ENCODE peak calls at places on chromosomes 4 and X, in nine cellular contexts. R is tibial nerve; W is stomach; X is heart left ventricle; Y is Panc1; O is OCI-LY7; N is heart right ventricle; V is AG04450; B is CD8-positive, alpha-beta T cell. T is an unnamed sample.

GRCh38 chrX:15816886-15817285 is 26.6 kb downstream of the ZRSR2 start:
- DNase-seq in R (no peak), W (no peak), X (no peak), Y (no peak), O (no peak), N (no peak), V (no peak), B (peak), T (no peak)

GRCh38 chr4:88382621-88383020 is 4.0 kb downstream of the HERC6 start:
- DNase-seq in R (no peak), W (no peak), X (no peak), Y (no peak), O (no peak), N (no peak), V (no peak), B (no peak), T (no peak)

GRCh38 chrX:151019837-151020236 is 36.7 kb downstream of the HMGB3 start:
- DNase-seq in R (no peak), W (no peak), X (no peak), Y (no peak), O (no peak), N (no peak), V (peak), B (no peak), T (no peak)

GRCh38 chrX:103774070-103774642 is 2.5 kb upstream of the PLP1 start:
- DNase-seq in R (no peak), W (no peak), X (no peak), Y (no peak), O (peak), N (no peak), V (no peak), B (no peak), T (peak)

GRCh38 chr4:52714597-52715254 is 36.5 kb downstream of the ERVMER34-1 start:
- DNase-seq in R (no peak), W (no peak), X (no peak), Y (no peak), O (peak), N (no peak), V (no peak), B (no peak), T (no peak)

GRCh38 chrX:137432609-137433008 is 133.3 kb upstream of the ZIC3 start:
- DNase-seq in R (no peak), W (no peak), X (no peak), Y (peak), O (peak), N (no peak), V (no peak), B (no peak), T (no peak)

GRCh38 chr4:56752985-56753384 is 68.5 kb downstream of the SPINK2 start:
- DNase-seq in R (no peak), W (no peak), X (no peak), Y (no peak), O (no peak), N (no peak), V (no peak), B (no peak), T (peak)

GRCh38 chrX:142938793-142939192 is 86.9 kb upstream of the SPANXN4 start:
- DNase-seq in R (no peak), W (no peak), X (no peak), Y (no peak), O (no peak), N (no peak), V (no peak), B (no peak), T (no peak)

GRCh38 chr4:77877771-77878170 is 15.1 kb downstream of the MRPL1 start:
- DNase-seq in R (no peak), W (no peak), X (no peak), Y (no peak), O (no peak), N (no peak), V (no peak), B (no peak), T (no peak)

GRCh38 chr4:138542191-138542771 is 300.1 kb upstream of the SLC7A11 start:
- DNase-seq in R (no peak), W (no peak), X (no peak), Y (no peak), O (no peak), N (no peak), V (no peak), B (no peak), T (no peak)

GRCh38 chr4:101232074-101232776 is 115.1 kb downstream of the PPP3CA start:
- DNase-seq in R (no peak), W (no peak), X (no peak), Y (no peak), O (no peak), N (peak), V (no peak), B (no peak), T (no peak)

GRCh38 chr4:173735585-173735984 is 205.6 kb upstream of the HAND2 start:
- DNase-seq in R (no peak), W (no peak), X (no peak), Y (no peak), O (no peak), N (no peak), V (no peak), B (no peak), T (no peak)

GRCh38 chr4:185534850-185535761 is at the start of gene PDLIM3:
- DNase-seq in R (no peak), W (peak), X (peak), Y (no peak), O (no peak), N (peak), V (no peak), B (no peak), T (peak)

GRCh38 chr4:128247906-128248305 is 39.7 kb downstream of the PGRMC2 start:
- DNase-seq in R (no peak), W (no peak), X (no peak), Y (no peak), O (no peak), N (no peak), V (no peak), B (no peak), T (no peak)

GRCh38 chrX:40104649-40105015 is 6.9 kb upstream of the BCOR start:
- DNase-seq in R (no peak), W (peak), X (peak), Y (no peak), O (peak), N (peak), V (no peak), B (no peak), T (peak)
- H3K4me3 ChIP-seq in R (peak), W (peak), X (peak), Y (peak), O (peak), N (peak), V (peak), B (peak), T (no peak)

DNA sequence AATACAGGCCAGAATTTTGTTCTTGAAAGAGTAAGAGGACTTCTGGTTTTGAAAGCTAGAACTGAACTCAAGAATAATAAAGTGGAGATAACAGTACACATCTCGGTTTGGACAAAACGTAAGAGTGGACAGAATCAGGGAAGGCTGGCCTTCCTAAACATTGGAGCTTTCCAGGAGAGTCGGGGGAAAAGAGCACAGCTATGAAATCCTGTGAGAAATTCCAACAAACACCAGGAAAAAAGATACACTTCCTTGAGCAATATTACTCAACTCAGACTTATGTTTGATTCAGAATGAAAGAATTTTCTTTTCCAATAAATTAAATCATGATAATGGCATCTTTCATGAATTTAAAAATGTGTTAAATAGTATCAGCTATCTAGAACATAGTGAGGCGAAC is 1.1 kb downstream of the CTSO start:
- DNase-seq in R (no peak), W (no peak), X (no peak), Y (no peak), O (no peak), N (no peak), V (no peak), B (no peak), T (no peak)
- H3K27ac ChIP-seq in R (peak), W (peak), X (peak), Y (no peak), O (no peak), N (peak), V (peak), B (no peak), T (peak)

DNA sequence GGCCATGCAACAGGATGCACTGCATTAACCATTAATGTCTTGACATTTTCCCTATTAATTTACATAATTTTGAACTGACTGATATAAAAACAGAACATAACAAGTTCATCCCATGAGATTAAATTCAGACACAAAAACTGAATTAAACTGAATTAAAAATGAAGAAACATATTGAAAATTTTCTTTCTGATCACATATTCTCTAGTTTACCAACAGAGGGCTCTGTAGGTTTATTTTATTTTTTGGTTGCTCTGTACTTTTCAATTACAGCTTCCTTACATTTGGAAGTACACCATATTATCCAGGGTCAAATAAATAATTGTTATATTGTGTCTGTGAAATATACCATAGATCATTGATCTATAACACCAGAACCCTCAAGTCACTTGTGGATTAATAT is 27.3 kb upstream of the CT83 start:
- DNase-seq in R (no peak), W (no peak), X (no peak), Y (no peak), O (peak), N (no peak), V (no peak), B (no peak), T (no peak)
- TF ChIP-seq CTCF in R (no peak), W (no peak), X (peak), Y (peak), O (peak), N (no peak), V (no peak), B (no peak), T (peak)

GRCh38 chr4:163164110-163164509 is 2.6 kb downstream of the NAF1 start:
- DNase-seq in R (no peak), W (no peak), X (no peak), Y (no peak), O (no peak), N (no peak), V (no peak), B (no peak), T (no peak)
- H3K4me3 ChIP-seq in R (no peak), W (no peak), X (no peak), Y (no peak), O (peak), N (no peak), V (no peak), B (no peak), T (no peak)

GRCh38 chr4:146029939-146030710 is 91.5 kb upstream of the ZNF827 start:
- DNase-seq in R (no peak), W (peak), X (no peak), Y (no peak), O (peak), N (no peak), V (no peak), B (no peak), T (no peak)
- H3K27ac ChIP-seq in R (no peak), W (no peak), X (no peak), Y (no peak), O (peak), N (no peak), V (no peak), B (no peak), T (no peak)

GRCh38 chrX:10603612-10604011 is 16.8 kb downstream of the MID1 start:
- DNase-seq in R (no peak), W (no peak), X (no peak), Y (no peak), O (no peak), N (no peak), V (no peak), B (no peak), T (no peak)

GRCh38 chrX:10602646-10603045 is 17.7 kb downstream of the MID1 start:
- DNase-seq in R (no peak), W (no peak), X (no peak), Y (no peak), O (no peak), N (no peak), V (no peak), B (no peak), T (no peak)

GRCh38 chrX:10600479-10600878 is 19.9 kb downstream of the MID1 start:
- DNase-seq in R (no peak), W (no peak), X (no peak), Y (no peak), O (no peak), N (no peak), V (no peak), B (no peak), T (no peak)

GRCh38 chrX:10598540-10598939 is 21.8 kb downstream of the MID1 start:
- DNase-seq in R (no peak), W (no peak), X (peak), Y (no peak), O (no peak), N (no peak), V (no peak), B (no peak), T (no peak)

DNA sequence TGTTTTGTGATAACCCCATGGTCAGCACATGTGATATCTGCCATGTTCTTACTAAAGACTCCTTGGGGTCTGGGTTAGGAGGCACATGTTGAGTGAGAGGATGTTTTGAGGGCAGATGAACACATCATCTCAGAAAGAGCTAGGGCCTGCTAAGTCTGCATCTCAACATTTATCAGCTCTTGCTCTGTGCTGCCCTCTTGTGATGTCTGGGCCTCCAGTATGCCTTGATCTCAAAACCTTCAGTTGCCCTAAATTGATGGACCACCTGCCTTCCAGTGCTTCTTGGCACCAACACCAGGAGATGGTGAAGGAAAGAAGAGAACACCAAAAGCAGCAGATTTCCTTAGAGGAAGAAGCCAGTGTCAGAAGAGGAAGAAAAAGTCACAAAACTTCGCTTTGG is 22.5 kb downstream of the MID1 start:
- DNase-seq in R (no peak), W (no peak), X (no peak), Y (no peak), O (peak), N (no peak), V (no peak), B (no peak), T (peak)
- TF ChIP-seq CTCF in R (peak), W (no peak), X (peak), Y (peak), O (peak), N (peak), V (peak), B (no peak), T (no peak)

DNA sequence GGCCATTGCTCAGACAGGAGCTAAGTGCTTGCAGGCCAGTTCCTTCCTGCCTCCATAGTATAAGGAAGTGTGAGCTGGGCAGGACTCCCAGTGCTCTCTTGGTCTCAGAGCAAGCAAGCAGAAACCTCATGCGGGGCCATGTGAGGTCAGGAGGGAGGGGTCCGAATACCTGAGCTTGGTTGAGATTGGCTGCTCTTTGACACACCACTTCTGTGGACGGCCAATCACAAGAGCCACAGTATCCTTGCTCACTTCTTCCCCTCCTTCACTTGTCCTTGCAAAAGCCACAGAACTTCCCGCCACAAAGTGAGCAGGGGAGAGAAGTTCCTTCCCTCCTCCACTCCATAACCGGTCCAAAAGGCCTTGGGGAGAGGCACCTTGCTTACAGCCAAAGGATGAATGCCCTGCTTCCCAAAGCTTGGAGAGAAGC is 56.7 kb downstream of the PRPS1 start:
- DNase-seq in R (peak), W (peak), X (peak), Y (no peak), O (no peak), N (peak), V (no peak), B (no peak), T (peak)
- H3K4me3 ChIP-seq in R (no peak), W (no peak), X (no peak), Y (no peak), O (no peak), N (no peak), V (no peak), B (no peak), T (no peak)

DNA sequence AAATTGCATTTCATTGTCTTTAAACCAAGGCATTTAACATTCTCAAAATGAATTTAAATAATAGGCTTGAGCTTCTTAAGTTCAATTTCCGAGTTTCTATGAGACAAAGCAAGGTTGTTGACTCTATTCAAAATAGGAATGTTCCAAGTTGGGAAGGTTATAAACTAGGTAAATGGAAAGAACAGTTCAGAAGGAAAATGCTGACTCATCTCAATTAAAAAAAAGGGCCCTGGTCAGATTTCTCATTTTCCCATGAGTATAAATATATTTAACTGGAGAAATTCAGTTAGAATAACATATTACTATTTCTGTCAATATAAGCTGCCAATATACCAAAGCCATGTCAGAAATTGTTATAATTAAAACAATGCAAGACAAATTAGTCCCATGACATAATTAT is 113.8 kb downstream of the ATP8A1 start:
- DNase-seq in R (no peak), W (no peak), X (no peak), Y (no peak), O (no peak), N (no peak), V (no peak), B (no peak), T (no peak)
- H3K27ac ChIP-seq in R (no peak), W (no peak), X (no peak), Y (no peak), O (no peak), N (no peak), V (no peak), B (no peak), T (no peak)

T was measured in thyroid gland.